ENCODE peak calls at places on chromosomes 12 and 14, in five cellular contexts. H is HCT116, T is K562, D is H1, M is HepG2. G is an unnamed sample.
A peak's percentile ranks its signal among the peaks of the same experiment; 100 is the strongest.

GRCh38 chr14:65704412-65704811 is 291.9 kb downstream of the FUT8 start:
- DNase-seq in H (no peak), T (no peak), D (no peak), M (no peak), G (no peak)

GRCh38 chr12:116520801-116521471 is 38.2 kb upstream of the MAP1LC3B2 start:
- DNase-seq in H (no peak), T (no peak), D (no peak), M (no peak), G (no peak)

GRCh38 chr14:32657081-32657480 is 281.6 kb upstream of the NPAS3 start:
- DNase-seq in H (no peak), T (no peak), D (no peak), M (peak; percentile 15), G (peak; percentile 24)

GRCh38 chr14:81940636-81941035 is 407.0 kb upstream of the SEL1L start:
- DNase-seq in H (no peak), T (no peak), D (no peak), M (no peak), G (no peak)

GRCh38 chr14:21030531-21030930 is 514 bp downstream of the TPPP2 start:
- DNase-seq in H (no peak), T (no peak), D (no peak), M (no peak), G (no peak)

GRCh38 chr14:57865450-57866198 is at the start of gene SLC35F4:
- DNase-seq in H (no peak), T (peak; percentile 17), D (peak; percentile 97), M (no peak), G (no peak)

GRCh38 chr12:102301547-102301946 is 103.9 kb upstream of the PMCH start:
- DNase-seq in H (no peak), T (no peak), D (no peak), M (no peak), G (no peak)

GRCh38 chr12:51819851-51820720 is 28.4 kb downstream of the FIGNL2 start:
- DNase-seq in H (no peak), T (no peak), D (no peak), M (no peak), G (no peak)

DNA sequence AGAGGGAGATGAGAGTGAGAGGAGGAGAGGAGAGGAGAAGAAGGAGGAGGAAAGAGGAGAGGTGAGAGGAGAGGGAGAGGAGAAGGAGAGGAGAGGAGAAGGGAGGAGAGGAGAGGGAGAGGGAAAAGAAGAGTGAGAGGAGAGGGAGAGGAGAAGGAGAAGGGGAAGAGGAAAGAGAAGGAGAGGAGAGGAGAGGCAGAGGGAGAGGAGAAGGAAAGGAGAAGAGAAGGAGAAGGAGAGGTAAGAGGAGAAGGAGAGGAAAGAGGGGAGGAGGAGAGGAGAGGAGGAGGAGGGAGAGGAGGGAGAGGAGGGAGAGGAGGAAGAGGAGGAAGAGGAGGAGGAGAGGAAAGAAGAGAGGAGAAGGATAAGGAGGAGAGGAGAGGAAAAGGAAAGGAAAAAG is 266.8 kb downstream of the ITPR2 start:
- DNase-seq in H (no peak), T (no peak), D (no peak), M (no peak), G (no peak)
- TF ChIP-seq JUND in H (no peak), T (no peak), D (no peak), M (no peak), G (no peak)

GRCh38 chr14:61107148-61107641 is 126.2 kb downstream of the SLC38A6 start:
- DNase-seq in H (no peak), T (no peak), D (no peak), M (no peak), G (no peak)
- TF ChIP-seq RAD21 in H (no peak), T (no peak), D (no peak), M (no peak), G (no peak)

GRCh38 chr14:59303216-59303615 is 114.7 kb downstream of the DAAM1 start:
- DNase-seq in H (no peak), T (no peak), D (no peak), M (no peak), G (no peak)
- TF ChIP-seq CEBPB in H (no peak), T (no peak), D (no peak), M (no peak), G (no peak)

GRCh38 chr14:103123128-103123633 is at the start of gene TNFAIP2:
- DNase-seq in H (no peak), T (peak; percentile 77), D (peak; percentile 83), M (no peak), G (no peak)
- TF ChIP-seq JUND in H (no peak), T (no peak), D (no peak), M (no peak), G (no peak)

DNA sequence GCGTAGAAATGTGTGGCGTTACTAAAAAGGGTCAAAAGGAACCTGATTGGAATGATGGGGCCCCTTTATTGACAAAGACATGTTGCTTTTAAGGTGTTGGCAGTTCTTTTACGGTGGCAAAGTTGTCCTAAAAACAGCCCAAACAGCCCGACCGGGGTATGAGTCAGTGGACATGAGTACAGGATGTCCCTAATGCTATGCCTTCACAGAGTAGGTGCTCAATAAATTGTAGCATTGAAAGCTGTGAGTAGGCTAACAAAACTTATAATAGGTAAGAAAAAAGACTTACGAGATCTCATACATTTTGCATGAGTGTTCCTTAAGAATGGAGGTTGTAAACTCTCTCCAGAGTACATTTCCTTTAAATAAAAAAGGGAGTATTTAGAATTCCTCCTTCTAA is 2.6 kb downstream of the ELK3 start:
- DNase-seq in H (no peak), T (no peak), D (no peak), M (no peak), G (no peak)
- TF ChIP-seq RAD21 in H (no peak), T (no peak), D (no peak), M (no peak), G (no peak)

GRCh38 chr14:96168581-96168980 is 36.1 kb upstream of the BDKRB2 start:
- DNase-seq in H (no peak), T (no peak), D (no peak), M (no peak), G (no peak)

GRCh38 chr14:96164861-96165490 is 39.7 kb upstream of the BDKRB2 start:
- DNase-seq in H (no peak), T (no peak), D (no peak), M (no peak), G (no peak)

GRCh38 chr14:96167224-96168148 is 37.2 kb upstream of the BDKRB2 start:
- DNase-seq in H (no peak), T (no peak), D (no peak), M (no peak), G (no peak)

GRCh38 chr14:96165493-96166474 is 38.9 kb upstream of the BDKRB2 start:
- DNase-seq in H (no peak), T (no peak), D (no peak), M (no peak), G (no peak)

DNA sequence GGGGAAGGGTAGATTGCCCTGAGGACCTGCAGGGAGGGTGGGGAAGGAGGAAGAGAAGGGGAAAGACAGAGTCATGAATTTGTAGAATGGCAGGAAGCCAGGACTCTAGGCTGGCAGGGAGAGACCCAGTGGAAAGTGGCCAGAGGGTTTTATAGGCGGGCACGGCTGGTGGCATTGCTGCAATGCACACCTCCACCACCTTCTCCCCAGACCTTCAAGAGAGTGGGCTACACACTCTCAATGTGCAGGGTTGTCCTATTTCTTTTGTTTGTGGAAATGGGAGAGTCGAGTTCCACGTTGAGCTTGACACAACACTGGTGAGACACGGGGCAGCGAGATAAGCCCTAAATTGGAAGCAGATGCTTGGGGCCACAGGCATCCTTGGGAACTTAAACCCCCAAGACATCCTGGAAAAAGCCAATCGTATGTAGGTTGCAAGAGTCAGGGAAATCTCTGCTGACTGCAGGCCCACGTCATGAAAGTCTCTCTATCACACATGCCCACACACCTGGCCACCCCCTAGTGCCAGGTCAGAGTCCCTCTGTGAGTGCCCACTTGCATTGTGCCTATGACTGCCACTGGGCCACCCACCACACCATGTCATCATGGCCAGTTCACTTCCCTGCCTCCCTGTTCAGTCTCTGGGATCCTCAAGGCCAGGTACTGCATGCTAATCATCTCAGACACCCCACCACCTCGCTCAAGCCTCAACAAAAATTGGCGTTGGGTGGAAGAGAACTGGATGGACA is 38.0 kb upstream of the BDKRB2 start:
- DNase-seq in H (no peak), T (no peak), D (no peak), M (no peak), G (no peak)
- TF ChIP-seq CEBPB in H (no peak), T (no peak), D (no peak), M (no peak), G (no peak)

G was measured in GM12878.